ENCODE peak calls at places on chromosomes 1 and 21, in ten cellular contexts. One of them, this sample, is unnamed. For H3K27me3, the result is how much of the 10 kb centered on the place peaks cover.

GRCh38 chr1:211647666-211648065 is 27.8 kb downstream of the NEK2 start:
- DNase-seq in lower lobe of right lung: no peak
- DNase-seq in astrocyte: no peak
- DNase-seq in mammary epithelial cell: no peak
- DNase-seq in neural progenitor cell: no peak
- DNase-seq in tibial nerve: no peak
- DNase-seq in PC-3: no peak
- DNase-seq in sigmoid colon: no peak
- DNase-seq in IMR-90: no peak
- DNase-seq in endodermal cell: no peak
- DNase-seq in this sample: no peak

GRCh38 chr1:240404286-240404685 is 207.7 kb downstream of the GREM2 start:
- DNase-seq in PC-3: no peak
- DNase-seq in neural progenitor cell: no peak
- DNase-seq in sigmoid colon: no peak
- DNase-seq in lower lobe of right lung: no peak
- DNase-seq in IMR-90: peak
- DNase-seq in astrocyte: no peak
- DNase-seq in mammary epithelial cell: no peak
- DNase-seq in tibial nerve: no peak
- DNase-seq in endodermal cell: no peak
- DNase-seq in this sample: no peak

GRCh38 chr1:26321315-26322041 is 3.7 kb downstream of the CD52 start:
- DNase-seq in mammary epithelial cell: peak
- DNase-seq in sigmoid colon: peak
- DNase-seq in lower lobe of right lung: peak
- DNase-seq in PC-3: peak
- DNase-seq in endodermal cell: peak
- DNase-seq in neural progenitor cell: peak
- DNase-seq in tibial nerve: peak
- DNase-seq in IMR-90: peak
- DNase-seq in astrocyte: peak
- DNase-seq in this sample: peak

GRCh38 chr1:170664283-170664827 is 424 bp downstream of the PRRX1 start:
- DNase-seq in sigmoid colon: peak
- DNase-seq in IMR-90: peak
- DNase-seq in endodermal cell: peak
- DNase-seq in neural progenitor cell: peak
- DNase-seq in lower lobe of right lung: peak
- DNase-seq in PC-3: no peak
- DNase-seq in mammary epithelial cell: peak
- DNase-seq in tibial nerve: no peak
- DNase-seq in astrocyte: no peak
- DNase-seq in this sample: no peak

GRCh38 chr1:68378296-68379084 is 71.3 kb downstream of the RPE65 start:
- DNase-seq in endodermal cell: no peak
- DNase-seq in sigmoid colon: no peak
- DNase-seq in tibial nerve: no peak
- DNase-seq in neural progenitor cell: no peak
- DNase-seq in PC-3: peak
- DNase-seq in IMR-90: peak
- DNase-seq in lower lobe of right lung: no peak
- DNase-seq in mammary epithelial cell: peak
- DNase-seq in astrocyte: peak
- DNase-seq in this sample: no peak

GRCh38 chr21:28602581-28602980 is 390.1 kb downstream of the LTN1 start:
- DNase-seq in IMR-90: no peak
- DNase-seq in mammary epithelial cell: no peak
- DNase-seq in tibial nerve: no peak
- DNase-seq in astrocyte: no peak
- DNase-seq in PC-3: no peak
- DNase-seq in endodermal cell: no peak
- DNase-seq in lower lobe of right lung: no peak
- DNase-seq in sigmoid colon: no peak
- DNase-seq in neural progenitor cell: no peak
- DNase-seq in this sample: no peak

GRCh38 chr1:174626031-174627020 is 178.6 kb downstream of the GPR52 start:
- DNase-seq in endodermal cell: no peak
- DNase-seq in neural progenitor cell: peak
- DNase-seq in IMR-90: peak
- DNase-seq in sigmoid colon: no peak
- DNase-seq in tibial nerve: no peak
- DNase-seq in PC-3: peak
- DNase-seq in mammary epithelial cell: peak
- DNase-seq in astrocyte: peak
- DNase-seq in lower lobe of right lung: no peak
- DNase-seq in this sample: peak

GRCh38 chr1:165383067-165383466 is 26.6 kb upstream of the LMX1A start:
- DNase-seq in lower lobe of right lung: no peak
- DNase-seq in neural progenitor cell: no peak
- DNase-seq in mammary epithelial cell: peak
- DNase-seq in endodermal cell: no peak
- DNase-seq in tibial nerve: peak
- DNase-seq in IMR-90: peak
- DNase-seq in PC-3: peak
- DNase-seq in astrocyte: peak
- DNase-seq in sigmoid colon: peak
- DNase-seq in this sample: peak

GRCh38 chr1:202860744-202861419 is 28.1 kb downstream of the RABIF start:
- DNase-seq in sigmoid colon: peak
- DNase-seq in PC-3: peak
- DNase-seq in lower lobe of right lung: peak
- DNase-seq in tibial nerve: no peak
- DNase-seq in IMR-90: peak
- DNase-seq in astrocyte: peak
- DNase-seq in mammary epithelial cell: peak
- DNase-seq in neural progenitor cell: peak
- DNase-seq in endodermal cell: peak
- DNase-seq in this sample: no peak

GRCh38 chr1:177948336-177948972 is 21.4 kb downstream of the SEC16B start:
- DNase-seq in tibial nerve: peak
- DNase-seq in PC-3: peak
- DNase-seq in astrocyte: peak
- DNase-seq in mammary epithelial cell: peak
- DNase-seq in endodermal cell: peak
- DNase-seq in lower lobe of right lung: no peak
- DNase-seq in sigmoid colon: peak
- DNase-seq in IMR-90: peak
- DNase-seq in neural progenitor cell: peak
- DNase-seq in this sample: no peak

GRCh38 chr1:96918406-96918805 is 196.8 kb downstream of the PTBP2 start:
- DNase-seq in tibial nerve: no peak
- DNase-seq in neural progenitor cell: no peak
- DNase-seq in IMR-90: peak
- DNase-seq in lower lobe of right lung: no peak
- DNase-seq in sigmoid colon: no peak
- DNase-seq in astrocyte: peak
- DNase-seq in mammary epithelial cell: peak
- DNase-seq in PC-3: no peak
- DNase-seq in endodermal cell: no peak
- DNase-seq in this sample: peak

GRCh38 chr1:198845851-198846250 is 207.0 kb downstream of the PTPRC start:
- DNase-seq in IMR-90: peak
- DNase-seq in mammary epithelial cell: no peak
- DNase-seq in sigmoid colon: no peak
- DNase-seq in astrocyte: peak
- DNase-seq in endodermal cell: no peak
- DNase-seq in tibial nerve: no peak
- DNase-seq in neural progenitor cell: no peak
- DNase-seq in lower lobe of right lung: no peak
- DNase-seq in PC-3: no peak
- DNase-seq in this sample: no peak

GRCh38 chr21:34653522-34653921 is 15.3 kb upstream of the CLIC6 start:
- DNase-seq in PC-3: no peak
- DNase-seq in neural progenitor cell: no peak
- DNase-seq in lower lobe of right lung: no peak
- DNase-seq in astrocyte: no peak
- DNase-seq in tibial nerve: no peak
- DNase-seq in mammary epithelial cell: no peak
- DNase-seq in IMR-90: no peak
- DNase-seq in sigmoid colon: no peak
- DNase-seq in endodermal cell: no peak
- DNase-seq in this sample: no peak

GRCh38 chr1:159239551-159240220 is 35.0 kb downstream of the ACKR1 start:
- DNase-seq in PC-3: peak
- DNase-seq in lower lobe of right lung: no peak
- DNase-seq in endodermal cell: no peak
- DNase-seq in IMR-90: no peak
- DNase-seq in astrocyte: no peak
- DNase-seq in sigmoid colon: no peak
- DNase-seq in neural progenitor cell: no peak
- DNase-seq in mammary epithelial cell: peak
- DNase-seq in tibial nerve: no peak
- DNase-seq in this sample: no peak

GRCh38 chr1:52037402-52037814 is 3.8 kb upstream of the KTI12 start:
- DNase-seq in tibial nerve: no peak
- DNase-seq in mammary epithelial cell: no peak
- DNase-seq in IMR-90: peak
- DNase-seq in astrocyte: no peak
- DNase-seq in PC-3: peak
- DNase-seq in sigmoid colon: no peak
- DNase-seq in lower lobe of right lung: no peak
- DNase-seq in neural progenitor cell: no peak
- DNase-seq in endodermal cell: no peak
- DNase-seq in this sample: no peak

DNA sequence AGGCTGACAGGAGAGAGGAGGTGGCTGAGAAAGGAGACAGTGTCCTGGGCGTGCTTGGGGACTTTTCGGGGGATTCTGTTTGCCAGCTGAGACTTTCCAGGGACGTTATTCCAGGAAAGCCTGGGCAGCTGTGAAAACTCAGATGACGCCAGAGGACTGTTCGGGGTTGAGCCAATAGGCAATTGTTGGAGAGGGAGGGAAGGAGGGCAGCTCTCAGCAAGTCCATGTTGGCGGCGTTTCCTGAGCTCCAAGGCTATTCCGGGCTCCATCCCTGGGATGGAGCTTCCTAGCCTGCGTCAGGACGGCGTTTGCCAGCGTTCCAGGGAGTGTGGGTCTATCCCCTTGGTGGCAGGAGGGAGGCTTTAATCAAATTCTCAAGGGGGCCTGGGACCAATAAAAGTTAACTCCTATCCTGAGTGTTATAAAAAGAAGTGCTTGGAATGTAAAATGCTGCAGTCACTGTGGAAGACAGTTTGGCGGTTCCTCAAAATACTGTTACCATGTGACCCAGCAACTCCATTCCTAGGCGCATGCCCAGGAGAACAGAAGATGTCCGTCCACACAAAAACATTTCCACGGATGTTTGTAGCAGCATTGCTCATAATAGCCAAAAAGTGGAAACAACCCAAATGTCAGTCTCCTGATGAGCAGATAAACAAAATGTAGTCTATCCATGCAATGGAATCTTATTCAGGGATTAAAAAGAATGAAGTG is 15.2 kb downstream of the SLC27A3 start:
- DNase-seq in endodermal cell: no peak
- DNase-seq in lower lobe of right lung: peak
- DNase-seq in tibial nerve: peak
- DNase-seq in astrocyte: peak
- DNase-seq in mammary epithelial cell: no peak
- DNase-seq in PC-3: no peak
- DNase-seq in neural progenitor cell: no peak
- DNase-seq in IMR-90: peak
- DNase-seq in sigmoid colon: peak
- DNase-seq in this sample: peak
- H3K4me3 ChIP-seq in endodermal cell: no peak
- H3K4me3 ChIP-seq in lower lobe of right lung: peak
- H3K4me3 ChIP-seq in tibial nerve: peak
- H3K4me3 ChIP-seq in astrocyte: peak
- H3K4me3 ChIP-seq in mammary epithelial cell: no peak
- H3K4me3 ChIP-seq in PC-3: no peak
- H3K4me3 ChIP-seq in neural progenitor cell: no peak
- H3K4me3 ChIP-seq in IMR-90: peak
- H3K4me3 ChIP-seq in sigmoid colon: peak
- H3K4me3 ChIP-seq in this sample: peak

GRCh38 chr21:36830041-36830440 is 131.1 kb downstream of the SIM2 start:
- DNase-seq in PC-3: no peak
- DNase-seq in sigmoid colon: no peak
- DNase-seq in lower lobe of right lung: no peak
- DNase-seq in neural progenitor cell: no peak
- DNase-seq in tibial nerve: no peak
- DNase-seq in IMR-90: no peak
- DNase-seq in mammary epithelial cell: no peak
- DNase-seq in astrocyte: no peak
- DNase-seq in endodermal cell: no peak
- DNase-seq in this sample: no peak
- TF ChIP-seq CTCF in PC-3: no peak
- TF ChIP-seq CTCF in sigmoid colon: no peak
- TF ChIP-seq CTCF in lower lobe of right lung: no peak
- TF ChIP-seq CTCF in neural progenitor cell: no peak
- TF ChIP-seq CTCF in tibial nerve: no peak
- TF ChIP-seq CTCF in IMR-90: no peak
- TF ChIP-seq CTCF in mammary epithelial cell: no peak
- TF ChIP-seq CTCF in astrocyte: no peak
- TF ChIP-seq CTCF in endodermal cell: no peak
- TF ChIP-seq CTCF in this sample: no peak

DNA sequence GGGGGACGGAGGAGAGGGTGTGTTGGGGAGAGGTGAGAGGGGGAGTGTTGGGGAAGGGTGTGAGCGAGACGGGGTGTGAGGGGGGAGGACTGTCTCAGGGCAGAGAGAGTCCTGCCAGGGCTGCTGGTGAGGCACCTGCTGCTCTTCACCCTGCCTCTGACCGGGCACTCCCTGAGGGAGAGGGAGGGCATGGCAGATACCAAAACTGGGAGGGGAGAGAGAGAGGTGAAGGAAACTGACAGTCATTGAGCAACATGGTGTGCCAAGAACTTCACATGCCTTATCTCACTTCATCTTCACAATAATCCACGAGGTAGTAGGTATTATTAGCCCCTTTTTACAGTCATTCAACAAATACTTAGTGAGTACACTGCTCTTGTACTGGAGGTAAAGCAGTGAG is 61.3 kb upstream of the ARTN start:
- DNase-seq in astrocyte: no peak
- DNase-seq in sigmoid colon: no peak
- DNase-seq in neural progenitor cell: no peak
- DNase-seq in IMR-90: no peak
- DNase-seq in tibial nerve: no peak
- DNase-seq in lower lobe of right lung: no peak
- DNase-seq in endodermal cell: no peak
- DNase-seq in PC-3: peak
- DNase-seq in mammary epithelial cell: peak
- DNase-seq in this sample: no peak
- H3K27me3 ChIP-seq in astrocyte: under half
- H3K27me3 ChIP-seq in sigmoid colon: under half
- H3K27me3 ChIP-seq in neural progenitor cell: under half
- H3K27me3 ChIP-seq in IMR-90: under half
- H3K27me3 ChIP-seq in tibial nerve: under half
- H3K27me3 ChIP-seq in lower lobe of right lung: under half
- H3K27me3 ChIP-seq in endodermal cell: under half
- H3K27me3 ChIP-seq in PC-3: under half
- H3K27me3 ChIP-seq in mammary epithelial cell: under half
- H3K27me3 ChIP-seq in this sample: under half

DNA sequence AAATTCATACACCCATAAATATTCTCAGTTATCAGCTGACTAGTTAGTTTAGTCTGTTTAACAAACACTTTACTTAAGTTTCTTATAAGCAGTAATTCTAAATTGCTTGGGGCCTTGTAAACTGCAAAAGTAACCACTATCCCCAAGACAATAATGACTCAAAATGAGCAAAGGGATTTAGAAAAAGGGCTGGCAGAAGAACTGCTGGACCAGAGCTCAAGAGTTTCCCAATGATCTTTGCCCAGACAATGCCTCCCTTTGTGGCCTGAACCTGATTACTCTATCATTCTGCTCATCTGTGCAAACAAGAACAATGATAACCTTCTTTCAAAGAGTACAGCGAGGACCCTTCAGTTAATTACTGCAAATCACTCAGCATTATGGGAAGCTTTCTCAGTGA is 123.5 kb downstream of the TIAM1 start:
- DNase-seq in IMR-90: peak
- DNase-seq in lower lobe of right lung: no peak
- DNase-seq in tibial nerve: no peak
- DNase-seq in astrocyte: peak
- DNase-seq in mammary epithelial cell: peak
- DNase-seq in neural progenitor cell: peak
- DNase-seq in sigmoid colon: no peak
- DNase-seq in endodermal cell: no peak
- DNase-seq in PC-3: peak
- DNase-seq in this sample: no peak
- H3K4me3 ChIP-seq in IMR-90: no peak
- H3K4me3 ChIP-seq in lower lobe of right lung: no peak
- H3K4me3 ChIP-seq in tibial nerve: no peak
- H3K4me3 ChIP-seq in astrocyte: no peak
- H3K4me3 ChIP-seq in mammary epithelial cell: no peak
- H3K4me3 ChIP-seq in neural progenitor cell: no peak
- H3K4me3 ChIP-seq in sigmoid colon: no peak
- H3K4me3 ChIP-seq in endodermal cell: no peak
- H3K4me3 ChIP-seq in PC-3: no peak
- H3K4me3 ChIP-seq in this sample: no peak

This sample was measured in BJ.